ENCODE peak calls at places on chromosomes 7 and 10, in ten cellular contexts. T is lower lobe of right lung, G is GM23248, N is Peyer's patch, A is heart left ventricle, Q is hepatocyte, I is tibial artery, D is sigmoid colon, J is ovary, Z is Karpas-422. P is an unnamed sample.

GRCh38 chr10:23449677-23450220 is 10.9 kb downstream of the OTUD1 start:
- DNase-seq in J (no peak), I (no peak), Q (no peak), A (no peak), D (no peak), Z (no peak), N (no peak), G (no peak), T (no peak), P (no peak)

GRCh38 chr7:40843338-40844026 is 708.7 kb downstream of the SUGCT start:
- DNase-seq in T (no peak), I (no peak), Z (no peak), A (no peak), Q (no peak), D (no peak), G (peak; percentile 37), J (no peak), N (no peak), P (no peak)

GRCh38 chr7:2038876-2039728 is 193.6 kb downstream of the MAD1L1 start:
- DNase-seq in N (no peak), D (peak; percentile 20), I (peak; percentile 38), J (peak; percentile 13), A (no peak), Q (no peak), T (peak; percentile 15), G (no peak), Z (peak; percentile 79), P (no peak)

GRCh38 chr10:130999376-131000202 is 311.9 kb downstream of the TCERG1L start:
- DNase-seq in T (no peak), N (no peak), G (no peak), J (no peak), D (no peak), I (no peak), Z (no peak), Q (no peak), A (no peak), P (no peak)

GRCh38 chr7:133642907-133643306 is 390.0 kb downstream of the EXOC4 start:
- DNase-seq in G (no peak), I (no peak), D (no peak), J (no peak), T (no peak), N (no peak), A (no peak), Z (no peak), Q (no peak), P (no peak)

GRCh38 chr7:16738014-16738688 is 15.4 kb upstream of the TSPAN13 start:
- DNase-seq in D (no peak), I (no peak), J (no peak), T (no peak), A (no peak), G (no peak), Z (no peak), Q (no peak), N (no peak), P (no peak)

GRCh38 chr7:41869596-41869995 is 166.7 kb upstream of the INHBA start:
- DNase-seq in A (no peak), T (no peak), Q (no peak), I (no peak), G (peak; percentile 60), J (peak; percentile 46), Z (no peak), D (no peak), N (no peak), P (no peak)

GRCh38 chr10:23493711-23494110 is 54.8 kb downstream of the OTUD1 start:
- DNase-seq in Q (no peak), D (no peak), T (no peak), A (no peak), N (no peak), I (no peak), Z (no peak), G (no peak), J (no peak), P (no peak)

GRCh38 chr10:78964952-78965633 is 103.7 kb upstream of the ZMIZ1 start:
- DNase-seq in D (peak; percentile 80), N (no peak), T (no peak), Z (no peak), G (peak; percentile 26), J (no peak), Q (peak; percentile 80), I (peak; percentile 79), A (peak; percentile 64), P (peak; percentile 63)

GRCh38 chr10:92502296-92502695 is 71.6 kb downstream of the IDE start:
- DNase-seq in N (no peak), Q (no peak), I (no peak), T (no peak), G (no peak), D (no peak), A (no peak), Z (no peak), J (no peak), P (no peak)

GRCh38 chr10:69362471-69362954 is 54.2 kb downstream of the TACR2 start:
- DNase-seq in Q (no peak), N (no peak), A (peak; percentile 86), G (peak; percentile 93), T (peak; percentile 70), I (peak; percentile 94), D (no peak), J (no peak), Z (no peak), P (peak; percentile 90)

GRCh38 chr7:94451276-94451675 is 56.6 kb downstream of the COL1A2 start:
- DNase-seq in G (no peak), N (no peak), Z (no peak), D (no peak), J (no peak), A (no peak), T (no peak), Q (no peak), I (no peak), P (no peak)

GRCh38 chr7:98286093-98286525 is 4.6 kb downstream of the BRI3 start:
- DNase-seq in I (peak; percentile 91), A (peak; percentile 78), T (peak; percentile 80), N (peak; percentile 24), Q (peak; percentile 57), D (peak; percentile 84), Z (no peak), J (peak; percentile 58), G (peak; percentile 90), P (peak; percentile 88)
- H3K4me1 ChIP-seq in I (peaks cover 54% of the 10 kb centered on the region), A (peaks cover 75% of the 10 kb centered on the region), T (peaks cover 71% of the 10 kb centered on the region), N (peaks cover 20% of the 10 kb centered on the region), Q (peaks cover 37% of the 10 kb centered on the region), D (peaks cover 60% of the 10 kb centered on the region), Z (peaks cover 12% of the 10 kb centered on the region), J (peaks cover 38% of the 10 kb centered on the region), G (peaks cover 28% of the 10 kb centered on the region), P (peaks cover 4% of the 10 kb centered on the region)

GRCh38 chr7:18153183-18153748 is 125.6 kb upstream of the PRPS1L1 start:
- DNase-seq in T (no peak), J (no peak), A (no peak), I (no peak), D (no peak), N (no peak), Z (no peak), G (no peak), Q (no peak), P (no peak)
- H3K4me3 ChIP-seq in T (no peak overlapping the region), J (no peak overlapping the region), A (no peak overlapping the region), I (no peak overlapping the region), D (no peak overlapping the region), N (no peak overlapping the region), Z (no peak overlapping the region), G (no peak overlapping the region), Q (no peak overlapping the region), P (no peak overlapping the region)

GRCh38 chr7:64610997-64611396 is 48.1 kb upstream of the ZNF680 start:
- DNase-seq in N (no peak), J (no peak), G (no peak), Z (no peak), D (no peak), T (no peak), Q (no peak), I (no peak), A (no peak), P (no peak)

GRCh38 chr7:64613653-64614052 is 50.8 kb upstream of the ZNF680 start:
- DNase-seq in Z (no peak), T (no peak), G (no peak), N (no peak), Q (no peak), D (no peak), A (no peak), J (no peak), I (no peak), P (no peak)

GRCh38 chr7:64612452-64612851 is 49.6 kb upstream of the ZNF680 start:
- DNase-seq in A (no peak), T (no peak), J (no peak), Z (no peak), N (no peak), G (no peak), Q (no peak), D (no peak), I (no peak), P (no peak)

GRCh38 chr7:64611717-64612116 is 48.8 kb upstream of the ZNF680 start:
- DNase-seq in Q (no peak), N (no peak), D (no peak), T (no peak), G (no peak), J (no peak), I (no peak), Z (no peak), A (no peak), P (no peak)

DNA sequence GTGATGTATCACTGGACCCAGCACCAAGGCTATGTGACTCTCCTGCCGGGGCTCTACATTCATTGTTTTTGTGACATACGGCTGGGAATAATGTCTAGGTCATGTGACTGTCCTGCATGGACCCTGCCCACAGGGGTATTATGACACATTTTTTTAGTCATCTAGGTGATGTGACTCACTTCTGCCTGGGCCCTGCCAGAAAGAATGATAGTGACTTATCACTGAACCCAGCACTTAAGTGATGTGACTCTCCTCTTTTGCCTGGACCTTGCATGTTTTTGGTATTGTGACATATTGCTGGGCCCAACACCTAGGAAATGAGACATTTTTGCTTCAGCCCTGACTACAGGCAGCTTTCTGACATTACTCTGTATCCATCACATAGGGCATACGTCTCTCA is 51.1 kb upstream of the ZNF107 start:
- DNase-seq in Z (no peak), J (no peak), G (no peak), Q (no peak), N (no peak), I (no peak), D (no peak), A (no peak), T (no peak), P (no peak)
- H3K9me3 ChIP-seq in Z (peaks cover 3% of the 10 kb centered on the region), J (no peaks in the 10 kb centered on the region), G (no peaks in the 10 kb centered on the region), Q (peaks cover 6% of the 10 kb centered on the region), N (no peaks in the 10 kb centered on the region), I (no peaks in the 10 kb centered on the region), D (no peaks in the 10 kb centered on the region), A (no peaks in the 10 kb centered on the region), T (peaks cover 11% of the 10 kb centered on the region), P (no peaks in the 10 kb centered on the region)

GRCh38 chr10:124644771-124645170 is 99.4 kb downstream of the FAM53B start:
- DNase-seq in A (no peak), G (no peak), I (no peak), T (no peak), Q (no peak), Z (no peak), J (no peak), N (no peak), D (no peak), P (no peak)
- H3K4me1 ChIP-seq in A (peaks cover 100% of the 10 kb centered on the region), G (peaks cover 30% of the 10 kb centered on the region), I (peaks cover 38% of the 10 kb centered on the region), T (peaks cover 98% of the 10 kb centered on the region), Q (peaks cover 30% of the 10 kb centered on the region), Z (peaks cover 42% of the 10 kb centered on the region), J (peaks cover 50% of the 10 kb centered on the region), N (peaks cover 21% of the 10 kb centered on the region), D (peaks cover 76% of the 10 kb centered on the region), P (no peaks in the 10 kb centered on the region)

GRCh38 chr7:131692131-131692960 is 135.9 kb upstream of the PODXL start:
- DNase-seq in D (no peak), T (peak; percentile 52), G (peak; percentile 69), A (peak; percentile 58), J (no peak), Q (peak; percentile 86), N (no peak), I (no peak), Z (peak; percentile 81), P (no peak)
- H3K4me3 ChIP-seq in D (peak overlapping the region; percentile 10), T (no peak overlapping the region), G (peak overlapping the region; percentile 53), A (no peak overlapping the region), J (no peak overlapping the region), Q (no peak overlapping the region), N (no peak overlapping the region), I (no peak overlapping the region), Z (no peak overlapping the region), P (no peak overlapping the region)

P was measured in aorta.